ENCODE peak calls at places on chromosomes 6 and 20, in nine cellular contexts. P, I, V, M, K, L, C, B and D are unnamed samples. For H3K9me3, the result is how much of the 10 kb centered on the place peaks cover.

GRCh38 chr20:34768105-34768504 is 57.3 kb downstream of the NCOA6 start:
- DNase-seq in I (no peak), C (no peak), K (no peak), P (no peak), B (no peak), M (no peak), L (no peak), V (no peak), D (no peak)

GRCh38 chr20:32539817-32540675 is 45.1 kb downstream of the NOL4L start:
- DNase-seq in I (no peak), K (peak), B (peak), V (no peak), P (peak), M (peak), L (no peak), C (no peak), D (peak)

GRCh38 chr6:26065952-26066380 is 21.3 kb upstream of the HFE start:
- DNase-seq in V (no peak), K (peak), C (peak), M (no peak), L (peak), I (peak), P (peak), B (peak), D (no peak)

GRCh38 chr6:163263998-163264661 is 150.4 kb upstream of the QKI start:
- DNase-seq in I (no peak), L (no peak), M (no peak), B (no peak), P (no peak), K (no peak), C (no peak), V (peak), D (no peak)

GRCh38 chr20:34410331-34410730 is 47.3 kb downstream of the ITCH start:
- DNase-seq in P (no peak), B (no peak), I (no peak), V (no peak), M (no peak), C (no peak), L (no peak), K (no peak), D (no peak)

GRCh38 chr20:40207618-40208017 is 481.4 kb downstream of the MAFB start:
- DNase-seq in V (no peak), I (no peak), K (no peak), P (no peak), C (no peak), M (no peak), B (no peak), L (no peak), D (no peak)

GRCh38 chr20:48224531-48224930 is 439.2 kb upstream of the SULF2 start:
- DNase-seq in C (no peak), K (no peak), L (no peak), B (no peak), M (no peak), I (no peak), P (no peak), V (no peak), D (no peak)

GRCh38 chr6:68710916-68711315 is 75.8 kb downstream of the ADGRB3 start:
- DNase-seq in V (no peak), I (no peak), K (no peak), B (no peak), M (no peak), L (no peak), C (no peak), P (no peak), D (no peak)

GRCh38 chr6:84462697-84463096 is 235.3 kb upstream of the CEP162 start:
- DNase-seq in M (no peak), L (no peak), P (no peak), K (no peak), I (no peak), B (no peak), V (no peak), C (no peak), D (no peak)

GRCh38 chr20:3616250-3616649 is 46.9 kb downstream of the GFRA4 start:
- DNase-seq in L (peak), K (no peak), B (no peak), V (no peak), M (no peak), I (peak), P (no peak), C (no peak), D (no peak)

GRCh38 chr6:170021579-170021978 is 269.3 kb downstream of the DLL1 start:
- DNase-seq in P (no peak), C (no peak), M (no peak), I (no peak), V (no peak), L (no peak), K (no peak), B (no peak), D (no peak)

GRCh38 chr6:136180729-136181128 is 69.4 kb downstream of the MTFR2 start:
- DNase-seq in V (no peak), C (no peak), K (no peak), L (no peak), M (no peak), P (no peak), I (no peak), B (no peak), D (no peak)

GRCh38 chr20:6407163-6407562 is 284.3 kb upstream of the FERMT1 start:
- DNase-seq in V (no peak), C (no peak), P (no peak), B (no peak), I (no peak), M (no peak), K (no peak), L (no peak), D (no peak)

GRCh38 chr20:51428451-51429143 is 113.9 kb downstream of the NFATC2 start:
- DNase-seq in C (no peak), P (peak), L (no peak), K (no peak), V (peak), M (no peak), B (no peak), I (peak), D (no peak)

GRCh38 chr6:27076116-27076515 is 171.4 kb upstream of the PRSS16 start:
- DNase-seq in K (no peak), B (no peak), L (no peak), C (no peak), P (no peak), M (no peak), I (no peak), V (no peak), D (no peak)
- H3K9me3 ChIP-seq in K (under half), B (under half), L (under half), C (under half), P (under half), M (under half), I (under half), V (under half), D (under half)

DNA sequence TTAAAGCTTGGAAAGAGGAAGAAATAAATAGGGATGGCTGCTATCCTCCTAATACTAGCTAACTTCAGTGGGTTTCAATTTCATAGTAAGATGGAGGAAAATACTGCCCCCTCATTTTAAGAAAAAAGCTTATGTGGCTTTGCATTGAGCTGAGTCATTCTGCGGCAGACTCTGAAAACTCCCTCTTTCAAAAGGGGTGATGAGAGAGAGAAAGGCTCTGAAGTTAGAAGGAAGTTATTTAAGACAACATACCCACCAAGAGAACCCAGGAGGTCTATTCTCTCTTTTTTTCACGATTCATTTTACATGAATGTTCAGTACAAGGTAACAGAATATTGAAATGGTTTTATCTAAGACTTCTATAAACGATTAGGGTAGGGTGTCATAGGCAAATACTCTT is 4.5 kb downstream of the PRDM13 start:
- DNase-seq in B (no peak), C (no peak), I (no peak), L (no peak), M (no peak), K (no peak), V (no peak), P (no peak), D (no peak)
- H3K9me3 ChIP-seq in B (under half), C (under half), I (under half), L (under half), M (under half), K (under half), V (under half), P (under half), D (under half)

GRCh38 chr6:921400-921799 is 228.5 kb upstream of the EXOC2 start:
- DNase-seq in I (no peak), M (no peak), B (no peak), V (no peak), P (no peak), L (no peak), C (no peak), K (no peak), D (no peak)
- H3K9me3 ChIP-seq in I (under half), M (under half), B (under half), V (under half), P (under half), L (under half), C (under half), K (under half), D (under half)

GRCh38 chr6:15929685-15930084 is 199.2 kb upstream of the MYLIP start:
- DNase-seq in P (no peak), M (no peak), I (no peak), V (no peak), L (no peak), K (no peak), C (no peak), B (no peak), D (no peak)
- H3K9me3 ChIP-seq in P (under half), M (under half), I (under half), V (under half), L (under half), K (under half), C (under half), B (under half), D (under half)

DNA sequence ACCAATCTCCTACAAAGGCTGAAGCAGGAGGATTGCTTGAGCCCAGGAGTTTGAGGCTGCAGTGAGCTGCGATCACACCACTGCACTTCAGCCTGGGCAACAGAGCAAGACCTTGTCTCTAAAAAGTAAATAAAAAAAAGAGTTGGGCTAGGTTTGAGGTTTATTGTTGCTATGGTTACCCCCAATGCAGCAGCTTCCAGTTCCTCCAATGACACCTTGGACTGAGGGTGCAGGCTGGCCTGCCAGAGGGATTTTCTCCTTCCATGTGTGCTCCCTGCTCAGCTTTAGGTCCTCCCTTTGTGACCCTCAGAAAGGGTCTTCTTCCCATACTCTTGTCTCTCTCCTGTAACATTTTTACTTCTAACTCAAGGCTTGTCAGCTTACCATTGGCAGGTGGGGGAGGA is 10.6 kb upstream of the TBC1D20 start:
- DNase-seq in C (no peak), B (no peak), P (no peak), M (no peak), L (no peak), I (no peak), V (no peak), K (no peak), D (no peak)
- H3K9me3 ChIP-seq in C (under half), B (under half), P (under half), M (under half), L (under half), I (under half), V (under half), K (under half), D (under half)

GRCh38 chr20:14344746-14345145 is 7.3 kb upstream of the FLRT3 start:
- DNase-seq in M (no peak), P (no peak), K (no peak), C (peak), I (no peak), V (no peak), B (no peak), L (no peak), D (no peak)
- H3K9me3 ChIP-seq in M (under half), P (under half), K (under half), C (under half), I (under half), V (under half), B (under half), L (under half), D (under half)

GRCh38 chr20:29301624-29302259 is 1955.7 kb upstream of the DEFB115 start:
- DNase-seq in M (no peak), K (no peak), I (no peak), V (peak), C (no peak), L (no peak), P (no peak), B (no peak), D (no peak)
- H3K9me3 ChIP-seq in M (half or more), K (under half), I (under half), V (under half), C (under half), L (half or more), P (under half), B (under half), D (under half)

GRCh38 chr6:100745419-100746041 is 135.6 kb downstream of the ASCC3 start:
- DNase-seq in I (no peak), L (no peak), M (no peak), V (no peak), B (no peak), K (no peak), P (no peak), C (no peak), D (no peak)

GRCh38 chr6:100740439-100740838 is 140.7 kb downstream of the ASCC3 start:
- DNase-seq in C (no peak), P (no peak), B (no peak), L (no peak), M (no peak), K (no peak), V (no peak), I (no peak), D (no peak)
- H3K9me3 ChIP-seq in C (under half), P (under half), B (under half), L (under half), M (under half), K (under half), V (under half), I (under half), D (under half)

GRCh38 chr20:60371456-60371855 is 413.2 kb downstream of the CDH26 start:
- DNase-seq in I (no peak), B (no peak), V (no peak), K (no peak), P (no peak), M (no peak), L (no peak), C (no peak), D (no peak)

GRCh38 chr20:60372822-60373221 is 414.6 kb downstream of the CDH26 start:
- DNase-seq in M (no peak), K (no peak), V (no peak), L (no peak), C (no peak), P (no peak), B (no peak), I (no peak), D (no peak)

DNA sequence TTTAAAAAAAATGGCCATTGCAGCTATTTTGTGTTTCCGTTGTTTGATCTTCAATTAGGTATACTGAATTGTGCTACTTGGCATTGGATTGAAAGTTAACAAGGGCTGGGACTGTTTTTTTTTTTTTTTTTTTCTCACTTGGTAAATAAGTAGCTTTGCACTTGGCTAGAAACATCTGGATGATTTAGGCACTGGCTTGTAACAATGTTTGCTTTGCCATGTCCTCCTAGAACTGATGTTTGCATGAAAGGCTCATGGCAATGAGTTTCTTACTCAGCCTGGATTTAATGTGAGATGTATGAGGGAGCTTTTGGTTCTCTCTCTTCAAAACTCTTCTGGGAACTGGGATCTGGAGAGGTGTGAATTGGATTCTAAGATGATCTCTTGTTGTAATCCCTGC is 414.1 kb downstream of the CDH26 start:
- DNase-seq in V (no peak), P (no peak), I (no peak), M (no peak), K (no peak), C (no peak), B (no peak), L (no peak), D (no peak)
- H3K9me3 ChIP-seq in V (under half), P (under half), I (under half), M (under half), K (under half), C (under half), B (under half), L (under half), D (under half)